ENCODE peak calls at places on chromosomes 12 and 14, in seven cellular contexts. A is neuronal stem cell, S is mesenchymal stem cell, U is H1, Z is H9, Q is IMR-90, T is trophoblast cell. W is an unnamed sample.

GRCh38 chr14:23114120-23114458 is 5.0 kb downstream of the CEBPE start:
- DNase-seq in U (no peak), Z (no peak), A (no peak), Q (no peak), T (no peak), S (no peak), W (no peak)

GRCh38 chr12:22409071-22409951 is 74.8 kb upstream of the ST8SIA1 start:
- DNase-seq in S (no peak), T (no peak), U (no peak), A (no peak), Q (no peak), Z (no peak), W (peak; percentile 34)

GRCh38 chr12:94336201-94336915 is 123.3 kb downstream of the CEP83 start:
- DNase-seq in Q (peak; percentile 66), A (no peak), Z (no peak), T (no peak), U (no peak), S (peak; percentile 15), W (peak; percentile 52)

GRCh38 chr12:70847871-70848270 is 72.7 kb downstream of the PTPRR start:
- DNase-seq in Z (no peak), Q (no peak), S (no peak), A (no peak), U (no peak), T (peak; percentile 2), W (no peak)

GRCh38 chr14:69671365-69672050 is 60.1 kb downstream of the SUSD6 start:
- DNase-seq in Z (no peak), S (no peak), Q (no peak), U (no peak), A (no peak), T (no peak), W (peak; percentile 77)

GRCh38 chr12:6915023-6915788 is 826 bp downstream of the ENO2 start:
- DNase-seq in A (peak; percentile 68), S (peak; percentile 52), T (no peak), U (no peak), Q (no peak), Z (peak; percentile 86), W (peak; percentile 92)

GRCh38 chr14:70934502-70935134 is 27.4 kb downstream of the PCNX1 start:
- DNase-seq in A (no peak), S (peak; percentile 86), T (peak; percentile 41), Q (peak; percentile 71), U (no peak), Z (no peak), W (no peak)

GRCh38 chr12:80513211-80513610 is 69.2 kb downstream of the PTPRQ start:
- DNase-seq in A (no peak), Z (peak; percentile 34), Q (no peak), U (no peak), S (no peak), T (peak; percentile 41), W (no peak)

GRCh38 chr12:110199360-110200123 is 75.4 kb downstream of the IFT81 start:
- DNase-seq in T (no peak), S (peak; percentile 74), Q (peak; percentile 78), U (peak; percentile 7), Z (peak; percentile 49), A (no peak), W (peak; percentile 73)

GRCh38 chr12:81815611-81816010 is 56.5 kb upstream of the PPFIA2 start:
- DNase-seq in S (no peak), T (no peak), A (no peak), Q (no peak), Z (no peak), U (no peak), W (no peak)

GRCh38 chr14:58280954-58281787 is 17.2 kb upstream of the ARID4A start:
- DNase-seq in U (no peak), S (peak; percentile 96), Q (peak; percentile 92), T (peak; percentile 39), Z (no peak), A (no peak), W (no peak)

GRCh38 chr14:23248601-23249000 is 10.9 kb downstream of the RNF212B start:
- DNase-seq in Z (no peak), U (no peak), A (no peak), S (peak; percentile 61), Q (no peak), T (no peak), W (no peak)

DNA sequence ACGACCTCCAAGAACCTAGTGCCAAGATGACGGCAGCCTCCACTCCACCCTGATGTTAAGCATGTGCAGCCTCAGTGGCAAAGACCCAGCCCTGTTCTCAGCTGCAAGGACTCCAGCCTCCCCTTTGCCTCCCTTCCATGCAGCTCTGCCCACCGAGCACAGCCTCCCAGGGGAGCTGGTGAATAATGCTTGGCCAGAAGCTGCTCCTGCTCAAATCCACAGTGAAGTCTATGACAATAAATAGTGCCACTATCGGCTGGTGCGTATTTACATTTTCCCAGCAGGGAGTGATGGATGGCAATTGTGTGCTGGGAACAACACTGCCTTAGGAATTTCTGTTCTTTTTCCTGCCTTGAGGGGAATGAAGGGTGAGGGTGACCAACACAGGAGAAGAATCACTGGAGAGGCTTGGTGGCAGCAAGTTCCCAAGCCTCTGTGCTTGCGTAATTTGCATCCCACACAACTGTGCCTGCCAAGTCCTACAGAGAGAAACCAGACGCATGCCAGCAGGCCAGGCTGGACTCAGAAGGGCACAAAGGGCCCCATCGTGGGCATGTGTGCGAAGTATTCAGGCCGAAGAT is 29.9 kb upstream of the TC2N start:
- DNase-seq in Z (no peak), Q (peak; percentile 68), T (no peak), S (peak; percentile 63), U (no peak), A (no peak), W (peak; percentile 76)
- H3K9ac ChIP-seq in Z (no peak overlapping the region), Q (no peak overlapping the region), T (peak overlapping the region; percentile 37), S (no peak overlapping the region), U (no peak overlapping the region), A (no peak overlapping the region), W (no peak overlapping the region)

GRCh38 chr12:27682534-27682933 is 13.7 kb upstream of the REP15 start:
- DNase-seq in S (peak; percentile 6), Q (peak; percentile 70), T (no peak), U (no peak), Z (no peak), A (no peak), W (no peak)

GRCh38 chr12:27674989-27675388 is 21.3 kb upstream of the REP15 start:
- DNase-seq in Q (no peak), T (no peak), S (no peak), Z (no peak), A (no peak), U (no peak), W (no peak)

GRCh38 chr12:27686147-27686546 is 10.1 kb upstream of the REP15 start:
- DNase-seq in A (no peak), U (no peak), T (no peak), S (no peak), Q (no peak), Z (no peak), W (no peak)

GRCh38 chr12:27685274-27685673 is 11.0 kb upstream of the REP15 start:
- DNase-seq in A (no peak), T (no peak), S (no peak), Q (no peak), U (no peak), Z (no peak), W (no peak)

GRCh38 chr12:27680638-27681037 is 15.6 kb upstream of the REP15 start:
- DNase-seq in A (no peak), Z (no peak), T (no peak), Q (no peak), U (no peak), S (no peak), W (no peak)
- H2AK5ac ChIP-seq in A (no peak overlapping the region), Z (no peak overlapping the region), T (no peak overlapping the region), Q (no peak overlapping the region), U (no peak overlapping the region), S (no peak overlapping the region), W (no peak overlapping the region)

GRCh38 chr12:12798480-12798879 is 13.0 kb downstream of the APOLD1 start:
- DNase-seq in Q (no peak), U (no peak), S (no peak), A (no peak), Z (no peak), T (no peak), W (no peak)

GRCh38 chr12:12799163-12799920 is 13.8 kb upstream of the DDX47 start:
- DNase-seq in U (no peak), Q (no peak), A (no peak), Z (no peak), T (no peak), S (no peak), W (peak; percentile 97)

GRCh38 chr12:12796928-12797788 is 11.7 kb downstream of the APOLD1 start:
- DNase-seq in U (no peak), T (no peak), Z (no peak), S (no peak), A (no peak), Q (no peak), W (no peak)

GRCh38 chr12:12796171-12796570 is 10.7 kb downstream of the APOLD1 start:
- DNase-seq in A (no peak), Z (no peak), T (no peak), S (no peak), Q (no peak), U (no peak), W (no peak)

GRCh38 chr12:12797789-12798142 is 12.3 kb downstream of the APOLD1 start:
- DNase-seq in Q (no peak), A (no peak), T (no peak), Z (no peak), U (no peak), S (no peak), W (no peak)
- H3K9ac ChIP-seq in Q (no peak overlapping the region), A (no peak overlapping the region), T (no peak overlapping the region), Z (no peak overlapping the region), U (no peak overlapping the region), S (no peak overlapping the region), W (no peak overlapping the region)

DNA sequence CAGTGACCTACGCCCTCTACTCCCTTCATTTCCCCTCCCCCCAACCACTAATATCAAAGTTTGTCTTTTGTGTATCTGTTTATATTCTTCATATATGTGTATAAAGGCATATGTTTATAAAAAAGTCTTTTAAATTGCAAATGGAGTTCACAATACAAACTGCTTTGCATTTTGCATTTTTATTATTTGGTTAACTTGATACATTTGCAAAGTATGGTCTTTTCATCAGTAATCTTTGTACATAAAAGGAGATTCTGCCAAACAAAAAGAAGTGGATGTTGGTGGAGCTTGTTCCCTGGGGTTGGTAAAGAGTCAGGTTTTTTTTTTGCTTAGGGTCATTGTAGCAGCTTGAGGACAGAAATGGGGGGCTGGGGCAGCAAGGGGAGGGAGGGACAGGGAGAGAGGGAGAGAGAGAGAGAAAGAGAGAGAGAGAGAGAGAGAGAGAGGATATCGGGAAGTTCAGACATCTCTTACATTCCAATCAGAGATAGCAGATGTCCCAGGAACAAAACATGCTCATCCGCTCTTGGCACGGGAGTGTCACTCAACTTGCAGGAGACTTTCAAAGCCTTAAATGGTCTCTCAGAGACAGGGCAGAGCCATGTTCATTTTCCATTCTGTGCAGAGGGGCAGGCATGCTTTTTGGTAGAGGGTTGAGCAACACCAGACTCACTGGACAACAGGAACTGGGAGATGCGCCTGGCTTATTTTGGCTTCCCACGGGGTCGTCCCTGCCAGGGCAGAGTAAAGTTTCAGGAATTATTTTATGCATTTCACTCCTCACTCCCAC is 44.8 kb upstream of the TBX5 start:
- DNase-seq in T (no peak), U (no peak), S (no peak), Z (no peak), Q (no peak), A (no peak), W (peak; percentile 33)
- H2AK5ac ChIP-seq in T (no peak overlapping the region), U (no peak overlapping the region), S (no peak overlapping the region), Z (no peak overlapping the region), Q (no peak overlapping the region), A (no peak overlapping the region), W (no peak overlapping the region)

GRCh38 chr12:122869207-122869973 is 26.5 kb downstream of the VPS37B start:
- DNase-seq in Z (no peak), U (no peak), A (no peak), Q (no peak), S (no peak), T (no peak), W (no peak)
- H3K9ac ChIP-seq in Z (no peak overlapping the region), U (no peak overlapping the region), A (no peak overlapping the region), Q (no peak overlapping the region), S (no peak overlapping the region), T (no peak overlapping the region), W (no peak overlapping the region)

W was measured in mesendoderm.